ENCODE peak calls at places on chromosomes 16 and 17, in five cellular contexts. U is K562, J is HCT116, N is GM12878, Z is SK-N-SH. B is an unnamed sample.
A peak's percentile ranks its signal among the peaks of the same experiment; 100 is the strongest.

GRCh38 chr16:495127-495748 is 32.3 kb upstream of the CAPN15 start:
- DNase-seq in U (peak; percentile 37), J (no peak), N (no peak), Z (peak; percentile 69), B (peak; percentile 82)

GRCh38 chr17:63438092-63439051 is 7.7 kb downstream of the CYB561 start:
- DNase-seq in U (no peak), J (no peak), N (no peak), Z (peak; percentile 63), B (no peak)

GRCh38 chr16:64864232-64864803 is 257.5 kb downstream of the CDH11 start:
- DNase-seq in U (no peak), J (no peak), N (no peak), Z (no peak), B (no peak)

GRCh38 chr16:15643453-15644305 is 725 bp upstream of the MARF1 start:
- DNase-seq in U (no peak), J (peak; percentile 44), N (no peak), Z (peak; percentile 65), B (peak; percentile 70)

GRCh38 chr16:76639685-76640289 is 362.6 kb downstream of the CNTNAP4 start:
- DNase-seq in U (no peak), J (no peak), N (no peak), Z (peak; percentile 13), B (peak; percentile 49)

GRCh38 chr16:72228014-72228413 is 56.1 kb upstream of the PMFBP1 start:
- DNase-seq in U (no peak), J (no peak), N (no peak), Z (no peak), B (no peak)

GRCh38 chr17:51118330-51119195 is 2.1 kb downstream of the SPAG9 start:
- DNase-seq in U (no peak), J (no peak), N (no peak), Z (peak; percentile 25), B (no peak)

GRCh38 chr17:58316260-58316960 is 12.2 kb downstream of the TSPOAP1 start:
- DNase-seq in U (no peak), J (no peak), N (no peak), Z (peak; percentile 14), B (no peak)

GRCh38 chr17:10798332-10798749 is 5.6 kb downstream of the TMEM238L start:
- DNase-seq in U (no peak), J (no peak), N (no peak), Z (no peak), B (no peak)

GRCh38 chr17:41810659-41811548 is 845 bp downstream of the P3H4 start:
- DNase-seq in U (peak; percentile 28), J (no peak), N (no peak), Z (peak; percentile 71), B (no peak)

GRCh38 chr16:86337138-86337537 is 173.2 kb upstream of the FOXF1 start:
- DNase-seq in U (no peak), J (no peak), N (no peak), Z (no peak), B (no peak)

GRCh38 chr16:75038036-75038959 is 39.5 kb downstream of the ZNRF1 start:
- DNase-seq in U (peak; percentile 31), J (no peak), N (no peak), Z (no peak), B (no peak)

GRCh38 chr17:48613862-48614694 is 1.0 kb downstream of the HOXB8 start:
- DNase-seq in U (no peak), J (no peak), N (no peak), Z (no peak), B (no peak)

GRCh38 chr17:35065880-35066279 is 2.4 kb upstream of the RFFL start:
- DNase-seq in U (no peak), J (no peak), N (no peak), Z (no peak), B (no peak)

GRCh38 chr17:11298401-11298800 is 57.4 kb downstream of the SHISA6 start:
- DNase-seq in U (no peak), J (no peak), N (no peak), Z (no peak), B (no peak)

GRCh38 chr16:49456763-49457162 is 83.2 kb downstream of the C16orf78 start:
- DNase-seq in U (no peak), J (no peak), N (no peak), Z (no peak), B (no peak)

GRCh38 chr16:47574091-47575054 is 113.2 kb downstream of the PHKB start:
- DNase-seq in U (no peak), J (no peak), N (peak; percentile 39), Z (no peak), B (no peak)

GRCh38 chr17:69729937-69730336 is 315.4 kb downstream of the MAP2K6 start:
- DNase-seq in U (no peak), J (no peak), N (no peak), Z (no peak), B (no peak)

GRCh38 chr16:85220125-85220839 is 108.0 kb upstream of the CIBAR2 start:
- DNase-seq in U (no peak), J (no peak), N (no peak), Z (peak; percentile 92), B (peak; percentile 72)

GRCh38 chr17:79995691-79996090 is 40.0 kb downstream of the TBC1D16 start:
- DNase-seq in U (no peak), J (no peak), N (no peak), Z (no peak), B (no peak)

GRCh38 chr17:80000136-80000535 is 35.5 kb downstream of the TBC1D16 start:
- DNase-seq in U (no peak), J (no peak), N (no peak), Z (no peak), B (no peak)

GRCh38 chr17:79996291-79996690 is 39.4 kb downstream of the TBC1D16 start:
- DNase-seq in U (no peak), J (no peak), N (no peak), Z (no peak), B (no peak)

GRCh38 chr17:79994602-79995001 is 41.1 kb downstream of the TBC1D16 start:
- DNase-seq in U (no peak), J (no peak), N (no peak), Z (no peak), B (no peak)

GRCh38 chr17:79997004-79997673 is 38.5 kb downstream of the TBC1D16 start:
- DNase-seq in U (no peak), J (no peak), N (peak; percentile 45), Z (no peak), B (no peak)
- TF ChIP-seq JUND in U (no peak), J (no peak), N (no peak), Z (no peak), B (no peak)

DNA sequence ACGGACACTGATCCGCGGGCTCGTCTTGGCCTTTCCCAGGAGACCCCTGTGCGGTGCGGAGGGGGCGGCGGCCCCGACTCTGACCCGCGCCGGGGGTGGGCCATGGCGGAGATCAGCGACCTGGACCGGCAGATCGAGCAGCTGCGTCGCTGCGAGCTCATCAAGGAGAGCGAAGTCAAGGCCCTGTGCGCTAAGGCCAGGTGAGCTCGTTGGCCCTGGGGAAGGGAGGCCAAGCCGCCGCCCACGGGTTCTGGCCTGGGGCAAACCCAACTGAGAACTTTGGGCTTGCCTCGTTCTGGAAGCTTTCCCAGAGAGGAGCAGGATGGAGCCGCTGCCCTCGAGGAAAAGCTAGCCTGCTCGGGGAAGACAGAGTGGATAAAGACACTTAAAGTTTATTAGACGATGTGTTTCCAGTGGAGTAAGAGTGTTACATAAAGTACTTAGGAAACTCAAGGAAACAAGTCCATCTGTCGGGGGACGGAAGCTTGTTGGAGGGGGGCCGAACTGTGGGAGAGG is 540 bp downstream of the PPP4C start:
- DNase-seq in U (no peak), J (no peak), N (no peak), Z (no peak), B (no peak)
- TF ChIP-seq JUND in U (no peak), J (no peak), N (no peak), Z (no peak), B (no peak)

GRCh38 chr17:77872199-77872598 is 86.3 kb upstream of the TNRC6C start:
- DNase-seq in U (no peak), J (no peak), N (no peak), Z (no peak), B (no peak)
- TF ChIP-seq JUND in U (no peak), J (no peak), N (no peak), Z (no peak), B (no peak)

DNA sequence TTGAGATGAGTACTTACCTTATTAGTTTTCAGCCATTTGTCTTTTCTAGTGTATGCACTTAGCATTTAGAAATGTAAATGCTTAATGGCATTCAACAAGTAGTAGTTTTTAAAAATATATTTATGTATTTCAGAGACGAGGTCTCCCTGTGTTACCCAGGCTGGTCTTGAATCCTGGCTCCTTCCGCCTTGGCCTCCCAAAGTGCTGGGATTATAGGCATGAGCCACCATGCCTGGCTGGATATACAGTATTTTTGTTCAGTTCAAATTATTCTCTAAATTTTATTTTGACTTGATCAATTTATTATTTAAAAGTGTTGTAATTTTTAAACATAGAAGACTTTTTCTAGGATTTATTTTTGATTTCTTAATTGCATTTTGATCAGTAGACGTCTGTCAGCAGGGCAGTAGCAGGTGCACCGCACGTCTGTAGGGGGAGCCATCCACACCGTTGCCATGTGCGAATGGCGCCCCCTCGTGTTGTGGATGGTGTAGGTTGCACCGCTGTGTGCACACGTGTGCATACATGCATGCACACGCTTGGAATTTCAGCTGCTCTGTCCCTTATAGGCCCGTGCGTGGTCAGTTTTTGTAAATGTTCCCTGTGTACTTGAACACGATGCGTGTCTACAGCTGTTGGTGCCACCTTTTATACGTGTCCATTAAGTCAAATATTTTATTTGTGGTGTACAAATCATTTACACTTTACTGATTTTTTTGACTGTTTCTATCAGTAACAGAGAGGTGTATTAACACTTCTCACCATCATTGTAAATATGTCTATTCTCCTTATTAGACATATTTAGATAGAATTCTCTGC is 30.6 kb downstream of the RPTOR start:
- DNase-seq in U (peak; percentile 91), J (peak; percentile 90), N (peak; percentile 65), Z (peak; percentile 96), B (peak; percentile 88)
- TF ChIP-seq JUND in U (peak; percentile 69), J (no peak), N (no peak), Z (no peak), B (no peak)

DNA sequence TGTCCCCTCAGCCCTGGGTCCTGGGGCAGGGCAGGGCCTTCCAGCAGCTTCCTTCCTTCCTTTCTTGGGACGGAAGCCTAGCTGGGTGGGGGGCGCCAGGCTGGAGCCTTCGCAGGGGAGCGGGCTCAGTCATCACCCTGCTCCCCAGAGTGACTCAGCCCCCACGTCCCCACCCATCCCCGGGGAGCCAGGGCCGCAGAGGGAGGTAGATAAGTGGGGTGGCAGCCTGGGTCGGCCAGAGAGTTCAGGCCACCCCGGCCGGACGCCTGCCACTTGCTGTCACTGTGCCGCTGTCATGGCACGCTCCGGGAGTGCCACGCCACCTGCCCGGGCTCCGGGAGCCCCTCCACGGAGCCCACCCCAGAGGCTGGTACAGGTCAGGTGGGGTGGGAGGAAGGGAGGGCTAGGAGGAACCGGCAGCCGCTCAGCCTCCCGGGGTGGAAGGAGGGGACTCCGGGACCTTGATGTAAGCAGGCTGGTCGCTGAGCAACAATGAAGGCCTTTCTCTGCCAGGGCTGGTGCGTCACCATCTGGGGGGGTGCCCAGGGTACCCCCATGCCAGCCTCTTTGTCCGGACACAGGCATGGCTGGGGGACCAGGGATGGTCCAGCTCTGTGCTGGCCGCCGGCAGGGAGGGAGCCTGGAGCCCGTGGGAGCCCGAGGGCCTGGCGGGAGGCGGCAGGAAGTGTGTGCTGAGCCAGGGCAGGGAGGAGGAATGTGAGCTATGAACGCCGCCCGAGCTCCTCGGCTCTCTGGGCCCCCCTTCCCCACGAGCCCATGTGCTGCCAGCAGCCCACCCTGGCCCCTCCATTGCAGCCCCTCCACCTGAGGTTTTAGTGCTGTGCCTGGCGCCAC is 6.6 kb downstream of the NHERF2 start:
- DNase-seq in U (peak; percentile 64), J (no peak), N (no peak), Z (peak; percentile 83), B (peak; percentile 60)
- TF ChIP-seq JUND in U (peak; percentile 41), J (no peak), N (no peak), Z (no peak), B (no peak)

GRCh38 chr17:8250101-8250500 is 1.0 kb downstream of the PFAS start:
- DNase-seq in U (no peak), J (no peak), N (no peak), Z (no peak), B (no peak)
- TF ChIP-seq JUND in U (no peak), J (no peak), N (no peak), Z (no peak), B (no peak)

B was measured in T47D.